ENCODE peak calls at places on chromosomes 5 and 9, in five cellular contexts. Y is testis, O is IMR-90, C is transverse colon, B is HCT116. D is an unnamed sample.

GRCh38 chr5:16489322-16489791 is 23.8 kb upstream of the ZNF622 start:
- DNase-seq in O (peak), C (no peak), B (peak), Y (peak), D (no peak)

GRCh38 chr9:101479337-101480045 is 43.9 kb upstream of the ALDOB start:
- DNase-seq in O (no peak), C (peak), Y (no peak), B (no peak), D (no peak)

GRCh38 chr5:35160486-35161116 is 69.7 kb downstream of the PRLR start:
- DNase-seq in B (no peak), Y (no peak), C (no peak), O (no peak), D (no peak)

GRCh38 chr5:103927739-103928138 is 365.1 kb upstream of the NUDT12 start:
- DNase-seq in C (no peak), Y (no peak), O (no peak), B (no peak), D (no peak)

GRCh38 chr9:134618823-134619454 is 22.7 kb upstream of the COL5A1 start:
- DNase-seq in B (no peak), Y (peak), C (no peak), O (no peak), D (no peak)

GRCh38 chr5:14167211-14167845 is 24.2 kb downstream of the TRIO start:
- DNase-seq in C (no peak), Y (no peak), O (peak), B (no peak), D (peak)

GRCh38 chr5:32339198-32339597 is 26.5 kb upstream of the MTMR12 start:
- DNase-seq in Y (no peak), B (peak), C (no peak), O (peak), D (no peak)

GRCh38 chr5:134177197-134178171 is 734 bp upstream of the SKP1 start:
- DNase-seq in Y (peak), B (peak), O (peak), C (peak), D (peak)

GRCh38 chr5:72556351-72557146 is 49.3 kb upstream of the ZNF366 start:
- DNase-seq in O (peak), B (no peak), Y (peak), C (peak), D (peak)

GRCh38 chr9:14312721-14313377 is 1.1 kb downstream of the NFIB start:
- DNase-seq in Y (peak), C (peak), B (no peak), O (no peak), D (peak)

GRCh38 chr9:101618693-101619092 is 23.9 kb upstream of the PPP3R2 start:
- DNase-seq in C (no peak), B (no peak), O (no peak), Y (no peak), D (no peak)

GRCh38 chr9:133257398-133258053 is 17.5 kb downstream of the ABO start:
- DNase-seq in B (no peak), Y (peak), O (no peak), C (no peak), D (peak)

GRCh38 chr5:93407470-93407869 is 173.5 kb downstream of the NR2F1-AS1 start:
- DNase-seq in C (no peak), O (no peak), Y (no peak), B (no peak), D (no peak)

GRCh38 chr9:114823416-114823815 is 17.6 kb upstream of the TNFSF15 start:
- DNase-seq in B (no peak), O (no peak), C (no peak), Y (no peak), D (no peak)

GRCh38 chr9:16367605-16368424 is 502.7 kb downstream of the BNC2 start:
- DNase-seq in O (peak), C (no peak), B (no peak), Y (no peak), D (no peak)

GRCh38 chr9:113973963-113974413 is 97.9 kb downstream of the ZNF618 start:
- DNase-seq in O (peak), B (no peak), Y (no peak), C (no peak), D (peak)

GRCh38 chr5:6754766-6755165 is 41.5 kb downstream of the TENT4A start:
- DNase-seq in O (no peak), Y (no peak), C (no peak), B (no peak), D (no peak)

GRCh38 chr9:127344373-127344995 is 52.5 kb upstream of the SLC2A8 start:
- DNase-seq in B (no peak), Y (no peak), C (no peak), O (peak), D (peak)

GRCh38 chr5:154506716-154507080 is 28.7 kb upstream of the HAND1 start:
- DNase-seq in Y (no peak), O (no peak), C (no peak), B (no peak), D (no peak)

GRCh38 chr5:157273131-157273556 is 7.2 kb downstream of the CYFIP2 start:
- DNase-seq in C (no peak), Y (no peak), B (no peak), O (no peak), D (no peak)

GRCh38 chr9:77673912-77674791 is 26.0 kb upstream of the GNA14 start:
- DNase-seq in C (no peak), Y (no peak), O (peak), B (no peak), D (no peak)

GRCh38 chr5:67206381-67207328 is 10.1 kb upstream of the CD180 start:
- DNase-seq in Y (no peak), B (peak), O (peak), C (peak), D (peak)

GRCh38 chr5:11390369-11390768 is 513.9 kb downstream of the CTNND2 start:
- DNase-seq in Y (no peak), B (no peak), O (no peak), C (no peak), D (no peak)

GRCh38 chr9:112193562-112194288 is 18.6 kb upstream of the SUSD1 start:
- DNase-seq in B (no peak), Y (no peak), C (no peak), O (no peak), D (no peak)

GRCh38 chr9:115058684-115059315 is 59.2 kb downstream of the TNC start:
- DNase-seq in O (peak), C (no peak), B (no peak), Y (no peak), D (no peak)

GRCh38 chr9:105713939-105714331 is 19.6 kb downstream of the TMEM38B start:
- DNase-seq in Y (no peak), C (no peak), B (no peak), O (no peak), D (no peak)

GRCh38 chr9:18437315-18438200 is 36.4 kb upstream of the ADAMTSL1 start:
- DNase-seq in O (peak), C (no peak), Y (peak), B (no peak), D (peak)

GRCh38 chr5:673837-674629 is 19.1 kb downstream of the TPPP start:
- DNase-seq in C (no peak), Y (peak), O (no peak), B (no peak), D (peak)

GRCh38 chr5:95701074-95701473 is 18.3 kb upstream of the SPATA9 start:
- DNase-seq in O (no peak), Y (no peak), B (no peak), C (no peak), D (no peak)

GRCh38 chr9:38018964-38019602 is 49.9 kb downstream of the SHB start:
- DNase-seq in O (peak), C (no peak), Y (no peak), B (no peak), D (peak)

GRCh38 chr5:102542064-102542463 is 43.3 kb upstream of the SLCO6A1 start:
- DNase-seq in Y (no peak), B (no peak), O (no peak), C (no peak), D (no peak)

GRCh38 chr9:129239946-129240490 is 62.0 kb upstream of the IER5L start:
- DNase-seq in Y (no peak), B (no peak), O (no peak), C (no peak), D (no peak)

GRCh38 chr5:96844476-96844990 is 31.8 kb upstream of the ERAP2 start:
- DNase-seq in O (peak), B (no peak), Y (no peak), C (no peak), D (no peak)

GRCh38 chr9:129278391-129279237 is 100.6 kb upstream of the IER5L start:
- DNase-seq in C (peak), O (no peak), B (peak), Y (peak), D (peak)

GRCh38 chr5:30040483-30041116 is 1152.9 kb upstream of the CDH6 start:
- DNase-seq in Y (peak), C (no peak), B (peak), O (peak), D (no peak)

GRCh38 chr9:98899399-98900056 is 44.2 kb upstream of the COL15A1 start:
- DNase-seq in B (no peak), Y (no peak), C (peak), O (peak), D (no peak)

GRCh38 chr9:124297553-124297905 is 39.8 kb downstream of the NEK6 start:
- DNase-seq in B (peak), C (peak), O (peak), Y (peak), D (peak)

GRCh38 chr9:130682490-130683121 is 11.0 kb upstream of the EXOSC2 start:
- DNase-seq in B (peak), Y (peak), C (peak), O (peak), D (peak)

GRCh38 chr5:115262405-115263247 is at the start of gene PGGT1B:
- DNase-seq in C (peak), B (peak), Y (peak), O (peak), D (peak)
- TF ChIP-seq POLR2A in C (peak), B (peak), Y (no peak), O (peak), D (peak)

DNA sequence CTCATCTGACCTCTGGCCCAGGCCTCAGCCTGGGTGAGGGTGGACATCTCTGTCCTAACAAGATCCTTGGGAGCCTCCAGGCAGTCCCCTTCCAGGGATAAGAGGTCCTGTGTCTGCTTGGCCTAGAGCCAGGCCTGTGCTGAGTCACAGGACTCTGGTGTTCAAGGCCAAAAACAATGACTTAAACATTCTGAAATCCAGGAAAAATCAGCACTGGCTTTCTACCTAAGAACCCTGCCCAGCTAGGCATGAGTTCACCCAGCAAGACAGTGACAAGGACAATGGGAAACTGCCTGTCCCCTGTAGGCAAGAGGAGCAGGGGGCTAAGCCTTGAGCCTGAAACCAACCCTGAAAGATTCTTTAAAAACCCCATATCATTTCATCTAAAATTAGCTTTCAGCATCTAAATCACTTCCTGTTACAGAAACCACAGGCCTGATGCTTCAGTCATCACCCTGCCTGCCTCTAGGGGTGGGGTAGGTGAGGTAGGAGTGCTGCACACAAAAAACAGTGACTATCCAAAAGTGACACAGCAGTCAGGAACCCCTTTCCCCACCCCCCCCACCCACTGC is 29.9 kb downstream of the CSF2 start:
- DNase-seq in B (peak), C (peak), Y (peak), O (peak), D (peak)
- TF ChIP-seq CTCF in B (no peak), C (no peak), Y (no peak), O (no peak), D (no peak)

DNA sequence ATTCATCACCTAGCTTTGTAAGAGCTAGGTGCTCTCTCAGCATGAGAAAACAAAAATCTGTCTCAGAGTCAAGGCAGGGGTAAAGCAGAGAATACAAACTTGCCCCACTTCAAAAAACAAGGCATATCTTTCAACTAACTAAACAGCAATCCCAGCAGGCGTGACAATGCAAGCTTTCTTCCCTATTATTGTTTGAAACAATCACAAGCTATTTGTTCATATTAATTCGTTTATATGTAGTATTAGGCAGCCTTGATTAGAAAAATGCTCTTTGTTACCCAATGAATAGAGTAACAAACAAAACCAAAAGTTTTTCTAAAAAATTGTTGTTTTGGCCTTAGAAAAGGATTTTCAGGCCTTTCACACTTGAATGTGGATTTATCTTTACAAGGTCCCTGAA is 71.1 kb downstream of the LPAR1 start:
- DNase-seq in B (no peak), C (no peak), Y (no peak), O (no peak), D (no peak)
- H3K27ac ChIP-seq in B (no peak), C (no peak), Y (no peak), O (no peak), D (peak)

DNA sequence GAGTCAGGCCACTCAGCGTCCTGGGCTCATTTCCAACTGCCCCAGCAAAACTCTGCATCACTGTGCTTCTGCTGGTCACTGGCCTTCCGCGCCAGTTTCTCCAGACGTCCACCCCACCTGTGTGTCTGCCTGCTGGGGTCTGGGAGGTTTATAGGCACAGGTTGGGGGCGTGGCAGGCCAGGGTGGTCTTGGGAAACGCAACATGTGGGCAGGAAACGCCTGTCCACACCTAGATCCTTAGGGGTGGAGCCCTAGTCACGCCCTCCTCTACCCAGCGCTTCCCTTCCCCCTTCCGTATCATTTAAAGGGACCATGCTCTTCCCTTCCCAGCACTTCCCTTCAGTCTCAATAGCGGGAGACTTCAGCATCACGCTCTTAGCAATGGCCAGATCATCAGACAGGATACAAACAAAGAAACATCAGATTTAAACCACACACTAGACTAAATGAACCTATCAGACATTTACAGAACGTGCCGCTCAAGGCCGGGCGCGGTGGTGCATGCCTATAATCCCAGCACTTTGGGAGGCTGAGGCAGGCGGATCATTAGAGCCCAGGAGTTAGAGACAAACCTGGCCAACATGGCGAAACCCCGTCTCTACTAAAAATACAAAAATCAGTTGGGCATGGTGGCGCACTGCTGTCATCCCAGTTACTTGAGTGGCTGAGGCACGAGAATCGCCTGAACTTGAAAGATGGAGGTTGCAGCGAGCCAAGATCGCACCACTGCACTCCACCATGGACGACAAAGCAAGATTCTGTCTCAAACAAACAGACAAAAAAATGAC is 11.8 kb upstream of the BTNL9 start:
- DNase-seq in C (no peak), O (no peak), Y (peak), B (peak), D (peak)
- TF ChIP-seq POLR2A in C (no peak), O (no peak), Y (no peak), B (peak), D (no peak)

D was measured in thyroid gland.